ENCODE peak calls at places on chromosomes 4 and X, in nine cellular contexts. F is left lung, U is PC-3, H is IMR-90, Z is upper lobe of right lung, K is upper lobe of left lung, W is tibial artery, Y is coronary artery, M is OCI-LY7. O is an unnamed sample.

GRCh38 chr4:89196056-89196674 is 84.8 kb downstream of the TIGD2 start:
- DNase-seq in H (no peak), F (no peak), Y (no peak), K (no peak), M (no peak), W (no peak), U (no peak), Z (no peak), O (no peak)

GRCh38 chrX:23127586-23127985 is 127.8 kb downstream of the DDX53 start:
- DNase-seq in U (no peak), M (no peak), K (no peak), Z (no peak), W (no peak), F (no peak), H (no peak), Y (no peak), O (no peak)

GRCh38 chrX:106952988-106953387 is 32.8 kb downstream of the CLDN2 start:
- DNase-seq in Z (no peak), H (no peak), M (peak), K (no peak), U (peak), Y (no peak), F (no peak), W (no peak), O (no peak)

GRCh38 chr4:158074851-158075250 is 98.0 kb downstream of the GASK1B start:
- DNase-seq in Y (no peak), Z (no peak), W (no peak), U (no peak), H (no peak), K (no peak), F (no peak), M (no peak), O (no peak)

GRCh38 chr4:61555789-61556188 is 355.7 kb downstream of the ADGRL3 start:
- DNase-seq in Y (no peak), M (no peak), Z (no peak), H (peak), U (peak), W (no peak), K (no peak), F (no peak), O (no peak)

GRCh38 chr4:24980064-24980690 is 50.6 kb downstream of the LGI2 start:
- DNase-seq in M (peak), Z (no peak), W (peak), K (no peak), F (no peak), U (peak), Y (no peak), H (peak), O (no peak)

GRCh38 chr4:2073808-2074481 is 14.8 kb downstream of the NAT8L start:
- DNase-seq in U (no peak), Z (peak), H (no peak), Y (no peak), M (no peak), W (peak), K (peak), F (peak), O (no peak)

GRCh38 chr4:124018383-124019317 is 622.1 kb downstream of the SPRY1 start:
- DNase-seq in Z (no peak), K (no peak), M (peak), F (peak), Y (no peak), U (no peak), W (peak), H (peak), O (no peak)

GRCh38 chr4:153850525-153851280 is 61.8 kb upstream of the SFRP2 start:
- DNase-seq in F (no peak), H (no peak), M (no peak), Z (no peak), K (no peak), W (no peak), U (no peak), Y (no peak), O (no peak)

GRCh38 chrX:129706395-129707072 is 32.2 kb upstream of the XPNPEP2 start:
- DNase-seq in U (peak), Y (peak), M (no peak), Z (no peak), W (peak), K (peak), F (no peak), H (no peak), O (peak)

GRCh38 chrX:43655151-43655676 is 885 bp upstream of the MAOA start:
- DNase-seq in F (peak), Y (peak), W (peak), U (peak), H (peak), Z (peak), K (no peak), M (no peak), O (peak)

GRCh38 chr4:172725581-172725980 is 443.0 kb upstream of the GALNT7 start:
- DNase-seq in W (no peak), H (peak), K (no peak), Y (no peak), Z (no peak), U (peak), F (no peak), M (no peak), O (no peak)

GRCh38 chr4:138507527-138507926 is 265.4 kb upstream of the SLC7A11 start:
- DNase-seq in H (peak), Z (no peak), W (no peak), K (no peak), F (no peak), M (no peak), U (no peak), Y (no peak), O (no peak)

GRCh38 chrX:153643431-153644351 is 3.3 kb upstream of the DUSP9 start:
- DNase-seq in H (no peak), Y (no peak), K (no peak), W (no peak), F (no peak), M (no peak), U (peak), Z (peak), O (no peak)

GRCh38 chr4:6688879-6689505 is 4.7 kb upstream of the S100P start:
- DNase-seq in W (no peak), F (peak), K (no peak), H (peak), Y (no peak), M (no peak), U (peak), Z (no peak), O (peak)

GRCh38 chr4:1336079-1336478 is 10.9 kb upstream of the UVSSA start:
- DNase-seq in F (no peak), K (no peak), M (no peak), U (no peak), W (no peak), H (peak), Y (no peak), Z (no peak), O (no peak)

GRCh38 chr4:182643801-182644311 is 273.3 kb downstream of the DCTD start:
- DNase-seq in Y (peak), W (peak), F (no peak), H (peak), K (no peak), M (no peak), U (no peak), Z (no peak), O (no peak)

GRCh38 chr4:2394544-2394943 is 23.9 kb downstream of the ZFYVE28 start:
- DNase-seq in K (no peak), U (no peak), Z (no peak), F (no peak), M (no peak), H (no peak), W (no peak), Y (no peak), O (no peak)

GRCh38 chr4:82559735-82560120 is 2.1 kb downstream of the TMEM150C start:
- DNase-seq in Z (no peak), F (no peak), H (no peak), U (no peak), W (no peak), M (no peak), K (no peak), Y (no peak), O (no peak)

GRCh38 chr4:2075171-2075986 is 16.3 kb downstream of the NAT8L start:
- DNase-seq in Z (peak), F (peak), Y (no peak), U (no peak), K (peak), M (no peak), W (peak), H (no peak), O (no peak)

GRCh38 chr4:41129128-41129754 is 85.1 kb downstream of the APBB2 start:
- DNase-seq in U (no peak), F (no peak), M (no peak), H (no peak), W (no peak), Y (no peak), Z (no peak), K (no peak), O (no peak)

GRCh38 chr4:32499176-32499575 is 1779.0 kb downstream of the PCDH7 start:
- DNase-seq in H (no peak), F (no peak), Y (no peak), U (no peak), Z (no peak), M (no peak), W (no peak), K (no peak), O (no peak)

GRCh38 chr4:2080429-2081300 is 21.5 kb downstream of the NAT8L start:
- DNase-seq in H (no peak), W (peak), U (no peak), K (peak), F (peak), M (no peak), Y (peak), Z (peak), O (peak)

GRCh38 chrX:68568136-68568535 is 69.3 kb downstream of the YIPF6 start:
- DNase-seq in Z (no peak), M (no peak), W (no peak), H (no peak), Y (no peak), U (no peak), K (no peak), F (no peak), O (no peak)

GRCh38 chr4:155232432-155232831 is 24.0 kb downstream of the NPY2R start:
- DNase-seq in M (no peak), U (no peak), F (no peak), Z (no peak), K (no peak), Y (no peak), W (no peak), H (no peak), O (no peak)

GRCh38 chr4:86855572-86855971 is 6.4 kb upstream of the SLC10A6 start:
- DNase-seq in U (peak), K (no peak), F (no peak), Z (no peak), H (peak), M (no peak), Y (no peak), W (no peak), O (no peak)

GRCh38 chrX:16368696-16369095 is 201.4 kb downstream of the MAGEB17 start:
- DNase-seq in U (no peak), K (no peak), Z (no peak), Y (no peak), W (no peak), M (no peak), H (no peak), F (no peak), O (no peak)

GRCh38 chr4:98625920-98626319 is 32.5 kb downstream of the TSPAN5 start:
- DNase-seq in H (no peak), W (no peak), Y (no peak), M (no peak), Z (no peak), U (no peak), K (no peak), F (no peak), O (no peak)

GRCh38 chr4:98627477-98627876 is 30.9 kb downstream of the TSPAN5 start:
- DNase-seq in U (no peak), Z (no peak), H (no peak), M (no peak), F (no peak), W (no peak), K (no peak), Y (no peak), O (no peak)

GRCh38 chr4:98627883-98628282 is 30.5 kb downstream of the TSPAN5 start:
- DNase-seq in Z (no peak), H (peak), W (no peak), M (no peak), Y (no peak), F (no peak), U (peak), K (no peak), O (no peak)

GRCh38 chr4:98625399-98625798 is 33.0 kb downstream of the TSPAN5 start:
- DNase-seq in M (no peak), H (no peak), U (peak), W (no peak), Z (no peak), F (no peak), K (no peak), Y (no peak), O (no peak)

GRCh38 chr4:98626350-98626749 is 32.1 kb downstream of the TSPAN5 start:
- DNase-seq in U (peak), H (peak), F (peak), M (no peak), W (peak), Z (no peak), Y (no peak), K (peak), O (no peak)
- H3K4me3 ChIP-seq in U (peak), H (no peak), F (no peak), M (no peak), W (no peak), Z (no peak), Y (no peak), K (no peak), O (no peak)

GRCh38 chr4:118969359-118969758 is 80.7 kb downstream of the SYNPO2 start:
- DNase-seq in K (no peak), Y (peak), W (peak), F (peak), U (peak), M (peak), H (peak), Z (no peak), O (peak)

GRCh38 chr4:118968813-118969212 is 80.2 kb downstream of the SYNPO2 start:
- DNase-seq in F (no peak), W (no peak), U (no peak), K (no peak), M (no peak), Z (no peak), H (no peak), Y (no peak), O (no peak)

GRCh38 chr4:118973295-118973694 is 84.6 kb downstream of the SYNPO2 start:
- DNase-seq in F (no peak), K (no peak), M (no peak), W (no peak), Z (no peak), H (no peak), Y (no peak), U (peak), O (no peak)

GRCh38 chr4:118974758-118975157 is 86.1 kb downstream of the SYNPO2 start:
- DNase-seq in U (peak), W (no peak), K (no peak), F (no peak), Y (no peak), M (no peak), Z (no peak), H (peak), O (no peak)

GRCh38 chr4:118972167-118972566 is 83.5 kb downstream of the SYNPO2 start:
- DNase-seq in U (no peak), H (no peak), K (no peak), Z (no peak), M (no peak), Y (no peak), W (no peak), F (no peak), O (no peak)
- H3K27ac ChIP-seq in U (no peak), H (no peak), K (no peak), Z (no peak), M (no peak), Y (peak), W (peak), F (no peak), O (peak)

GRCh38 chr4:156538210-156538609 is 433.4 kb downstream of the PDGFC start:
- DNase-seq in F (no peak), W (no peak), H (no peak), U (no peak), Z (no peak), Y (no peak), M (no peak), K (no peak), O (no peak)

GRCh38 chr4:156537275-156537674 is 434.3 kb downstream of the PDGFC start:
- DNase-seq in U (no peak), Z (no peak), M (no peak), W (no peak), H (peak), Y (no peak), K (no peak), F (no peak), O (no peak)

GRCh38 chr4:156538651-156539285 is 432.8 kb downstream of the PDGFC start:
- DNase-seq in F (no peak), W (no peak), K (no peak), H (no peak), Z (no peak), Y (no peak), M (no peak), U (no peak), O (no peak)

GRCh38 chr4:156536661-156537060 is 434.9 kb downstream of the PDGFC start:
- DNase-seq in U (peak), Y (no peak), F (no peak), W (no peak), M (no peak), Z (no peak), H (peak), K (no peak), O (no peak)

DNA sequence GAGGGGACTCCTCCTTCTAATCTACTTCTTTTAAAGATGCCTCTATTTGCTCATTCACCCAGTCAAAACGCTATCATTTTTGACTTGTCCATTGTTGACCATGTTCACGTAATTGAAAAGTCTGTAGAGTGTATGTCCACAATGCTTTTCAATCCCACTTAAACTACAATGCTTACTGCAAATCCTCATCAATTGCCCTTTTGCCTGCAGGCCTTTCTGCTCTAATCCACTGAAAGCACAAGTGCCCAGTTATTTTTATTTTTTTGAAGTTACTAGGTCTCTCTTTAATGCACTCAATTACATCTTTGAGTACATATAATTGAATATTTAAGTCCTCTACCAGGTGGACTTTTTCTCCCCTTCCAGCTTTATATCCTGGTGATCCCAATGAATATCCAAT is 437.4 kb downstream of the PDGFC start:
- DNase-seq in Z (no peak), U (no peak), Y (no peak), M (no peak), H (no peak), K (no peak), W (no peak), F (no peak), O (no peak)
- TF ChIP-seq CTCF in Z (no peak), U (no peak), Y (no peak), M (no peak), H (no peak), K (no peak), W (no peak), F (no peak), O (no peak)

GRCh38 chrX:131010186-131010585 is 48.0 kb upstream of the ARHGAP36 start:
- DNase-seq in H (no peak), W (no peak), K (no peak), M (no peak), U (no peak), Y (no peak), Z (no peak), F (no peak), O (no peak)
- H3K4me3 ChIP-seq in H (no peak), W (no peak), K (no peak), M (no peak), U (no peak), Y (no peak), Z (no peak), F (no peak), O (no peak)